ENCODE peak calls at places on chromosome 15, in ten cellular contexts. X is fibroblast of lung, K is breast epithelium, S is OCI-LY7, Z is neural progenitor cell, O is IMR-90, B is fibroblast of the aortic adventitia, W is BJ, I is tibial nerve, A is ovary. U is an unnamed sample.

GRCh38 chr15:53251998-53252397 is 461.9 kb upstream of the ONECUT1 start:
- DNase-seq in S (no peak), A (no peak), K (no peak), Z (no peak), B (no peak), I (no peak), O (no peak), X (no peak), W (no peak), U (no peak)

GRCh38 chr15:51335538-51335961 is 2.8 kb downstream of the CYP19A1 start:
- DNase-seq in O (no peak), S (no peak), B (no peak), K (no peak), W (no peak), X (no peak), I (no peak), A (no peak), Z (no peak), U (no peak)

GRCh38 chr15:26634319-26634718 is 138.5 kb downstream of the GABRB3 start:
- DNase-seq in S (no peak), X (no peak), I (no peak), W (no peak), Z (peak; percentile 90), A (no peak), K (no peak), B (no peak), O (no peak), U (no peak)

GRCh38 chr15:48331796-48332641 is 790 bp downstream of the DUT start:
- DNase-seq in A (peak; percentile 84), I (peak; percentile 50), O (peak; percentile 42), X (peak; percentile 54), K (peak; percentile 30), B (peak; percentile 70), S (peak; percentile 85), W (no peak), Z (peak; percentile 78), U (peak; percentile 62)

GRCh38 chr15:97979131-97979502 is 18.6 kb downstream of the ARRDC4 start:
- DNase-seq in I (no peak), A (no peak), S (no peak), O (no peak), B (no peak), X (no peak), K (no peak), W (no peak), Z (no peak), U (no peak)

GRCh38 chr15:39680868-39681267 is 100.0 kb downstream of the THBS1 start:
- DNase-seq in I (no peak), Z (no peak), W (peak; percentile 82), S (no peak), O (peak; percentile 52), B (peak; percentile 87), X (peak; percentile 81), A (no peak), K (no peak), U (no peak)

GRCh38 chr15:39275066-39275465 is 305.8 kb upstream of the THBS1 start:
- DNase-seq in W (no peak), Z (no peak), B (no peak), A (no peak), S (no peak), O (no peak), X (no peak), K (no peak), I (no peak), U (no peak)

GRCh38 chr15:28131400-28131799 is 32.3 kb upstream of the OCA2 start:
- DNase-seq in O (no peak), W (no peak), X (no peak), K (no peak), S (no peak), I (no peak), B (no peak), Z (no peak), A (no peak), U (no peak)

GRCh38 chr15:42627485-42627884 is 52.1 kb downstream of the STARD9 start:
- DNase-seq in X (no peak), O (no peak), W (no peak), K (no peak), S (no peak), Z (no peak), I (no peak), A (no peak), B (no peak), U (no peak)

GRCh38 chr15:29747837-29748417 is 74.3 kb downstream of the TJP1 start:
- DNase-seq in Z (no peak), K (no peak), W (no peak), I (no peak), B (peak; percentile 60), X (no peak), S (peak; percentile 11), A (no peak), O (peak; percentile 37), U (peak; percentile 36)

GRCh38 chr15:101277943-101278564 is 769 bp upstream of the SELENOS start:
- DNase-seq in Z (peak; percentile 24), B (no peak), K (no peak), A (no peak), I (no peak), O (no peak), X (no peak), S (no peak), W (no peak), U (no peak)

GRCh38 chr15:57220220-57220619 is 156.1 kb upstream of the CGNL1 start:
- DNase-seq in X (peak; percentile 77), W (no peak), K (no peak), S (no peak), A (no peak), B (peak; percentile 91), I (no peak), O (peak; percentile 85), Z (no peak), U (peak; percentile 92)

GRCh38 chr15:57253082-57253481 is 123.2 kb upstream of the CGNL1 start:
- DNase-seq in Z (no peak), X (no peak), O (no peak), K (no peak), W (no peak), S (no peak), A (no peak), B (no peak), I (no peak), U (no peak)

GRCh38 chr15:45704329-45705249 is 69.8 kb downstream of the SQOR start:
- DNase-seq in O (peak; percentile 37), S (no peak), W (no peak), X (no peak), B (peak; percentile 39), A (no peak), K (no peak), I (no peak), Z (peak; percentile 85), U (peak; percentile 61)
- TF ChIP-seq CTCF in O (no peak), S (no peak), W (no peak), X (no peak), B (no peak), A (no peak), K (no peak), I (no peak), Z (no peak), U (no peak)

DNA sequence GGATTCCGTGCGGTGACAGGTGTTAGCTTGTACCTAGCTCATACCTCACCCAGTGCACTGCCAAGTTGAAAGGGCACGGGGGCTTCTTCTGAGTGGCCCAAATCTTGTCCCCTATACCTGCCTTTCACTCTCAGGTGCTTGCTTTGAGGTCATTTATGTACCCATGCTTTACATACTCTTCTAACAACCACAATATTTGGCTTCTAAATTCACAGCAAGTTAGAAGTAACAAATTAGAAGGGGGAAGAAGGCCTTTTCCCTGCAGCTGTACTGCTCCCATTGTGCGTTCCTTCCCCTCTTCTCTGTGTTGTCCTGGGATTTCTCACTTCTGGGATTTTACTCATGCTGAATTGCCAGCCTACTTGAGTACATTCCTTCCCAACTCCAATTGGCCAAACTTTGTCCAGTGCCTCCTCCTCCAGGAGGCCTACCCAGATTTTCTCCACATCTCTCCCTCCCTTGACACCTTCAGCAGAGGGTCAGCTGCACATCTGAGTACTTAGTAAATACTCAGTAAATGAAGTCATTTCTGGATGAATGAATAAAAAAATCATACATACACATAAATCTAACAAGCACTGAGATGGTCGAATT is 66.5 kb upstream of the POLG start:
- DNase-seq in W (no peak), O (no peak), B (no peak), K (no peak), S (no peak), A (no peak), X (no peak), Z (no peak), I (no peak), U (no peak)
- H3K4me3 ChIP-seq in W (no peak overlapping the region), O (no peak overlapping the region), B (no peak overlapping the region), K (no peak overlapping the region), S (no peak overlapping the region), A (no peak overlapping the region), X (no peak overlapping the region), Z (no peak overlapping the region), I (no peak overlapping the region), U (no peak overlapping the region)

GRCh38 chr15:84749111-84749991 is 959 bp downstream of the ZNF592 start:
- DNase-seq in Z (peak; percentile 53), B (peak; percentile 34), A (peak; percentile 66), K (peak; percentile 30), I (no peak), W (no peak), S (peak; percentile 67), X (peak; percentile 35), O (no peak), U (peak; percentile 32)
- TF ChIP-seq CTCF in Z (no peak), B (no peak), A (no peak), K (no peak), I (peak; percentile 28), W (no peak), S (no peak), X (no peak), O (no peak), U (peak; percentile 8)

DNA sequence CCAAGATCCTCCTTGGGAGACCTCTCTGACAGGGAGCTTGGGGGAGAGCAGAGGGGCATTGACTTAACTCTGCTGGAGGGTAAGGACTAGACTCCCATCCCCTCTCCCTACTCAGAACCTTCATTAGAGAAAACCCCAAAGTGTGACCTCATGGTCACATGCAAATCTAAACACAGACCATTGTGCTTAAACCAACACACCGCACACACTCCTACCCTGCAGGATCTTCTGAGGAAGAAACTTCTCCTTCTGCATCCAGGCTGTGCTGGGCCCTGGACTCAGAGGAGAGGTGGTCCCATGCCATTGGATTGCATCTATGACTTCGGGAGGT is 797 bp upstream of the PARP16 start:
- DNase-seq in X (no peak), W (no peak), S (peak; percentile 37), K (no peak), O (peak; percentile 9), B (no peak), A (no peak), Z (no peak), I (no peak), U (no peak)
- H3K4me3 ChIP-seq in X (no peak overlapping the region), W (no peak overlapping the region), S (peak overlapping the region; percentile 79), K (no peak overlapping the region), O (no peak overlapping the region), B (no peak overlapping the region), A (no peak overlapping the region), Z (no peak overlapping the region), I (peak overlapping the region; percentile 81), U (no peak overlapping the region)

GRCh38 chr15:63157891-63158431 is 684 bp upstream of the RPS27L start:
- DNase-seq in I (no peak), W (peak; percentile 40), S (peak; percentile 53), K (peak; percentile 33), A (peak; percentile 55), O (peak; percentile 85), Z (peak; percentile 75), X (peak; percentile 86), B (peak; percentile 84), U (peak; percentile 83)
- TF ChIP-seq CTCF in I (no peak), W (peak; percentile 42), S (no peak), K (no peak), A (no peak), O (peak; percentile 26), Z (no peak), X (peak; percentile 36), B (peak; percentile 35), U (peak; percentile 35)